ENCODE peak calls at places on chromosome 4, in six cellular contexts. U is colonic mucosa, E is fibroblast of pulmonary artery, B is brain microvascular endothelial cell, W is cardiac muscle cell, O is cardiac fibroblast. X is an unnamed sample.

GRCh38 chr4:153341575-153342090 is 2.9 kb upstream of the MND1 start:
- DNase-seq in U (no peak), E (peak; percentile 61), B (peak; percentile 40), W (peak; percentile 49), O (peak; percentile 56), X (peak; percentile 42)

GRCh38 chr4:94929696-94930095 is 171.9 kb downstream of the BMPR1B start:
- DNase-seq in U (no peak), E (no peak), B (no peak), W (no peak), O (no peak), X (no peak)

GRCh38 chr4:6891436-6892170 is 18.0 kb upstream of the TBC1D14 start:
- DNase-seq in U (no peak), E (peak; percentile 22), B (peak; percentile 16), W (peak; percentile 11), O (peak; percentile 45), X (no peak)

GRCh38 chr4:48129307-48130014 is 4.6 kb downstream of the TXK start:
- DNase-seq in U (peak; percentile 31), E (peak; percentile 16), B (no peak), W (peak; percentile 29), O (no peak), X (no peak)

GRCh38 chr4:72397314-72397713 is 171.7 kb downstream of the ADAMTS3 start:
- DNase-seq in U (no peak), E (peak; percentile 56), B (no peak), W (peak; percentile 66), O (peak; percentile 36), X (peak; percentile 48)

GRCh38 chr4:157072002-157072401 is 3.9 kb upstream of the GLRB start:
- DNase-seq in U (no peak), E (peak; percentile 50), B (no peak), W (peak; percentile 24), O (peak; percentile 72), X (peak; percentile 46)

GRCh38 chr4:98482847-98483806 is 175.3 kb downstream of the TSPAN5 start:
- DNase-seq in U (no peak), E (peak; percentile 23), B (peak; percentile 57), W (no peak), O (peak; percentile 83), X (peak; percentile 42)

GRCh38 chr4:41638806-41639205 is 100.8 kb downstream of the LIMCH1 start:
- DNase-seq in U (no peak), E (no peak), B (no peak), W (no peak), O (no peak), X (no peak)

GRCh38 chr4:173237722-173238121 is 69.1 kb downstream of the GALNT7 start:
- DNase-seq in U (no peak), E (no peak), B (no peak), W (no peak), O (no peak), X (no peak)

GRCh38 chr4:76993787-76994641 is 44.5 kb downstream of the SEPTIN11 start:
- DNase-seq in U (no peak), E (no peak), B (no peak), W (no peak), O (no peak), X (peak; percentile 55)

GRCh38 chr4:184450045-184450444 is 24.3 kb downstream of the IRF2 start:
- DNase-seq in U (no peak), E (peak; percentile 70), B (peak; percentile 25), W (peak; percentile 65), O (peak; percentile 79), X (peak; percentile 81)

GRCh38 chr4:138310498-138310897 is 68.3 kb upstream of the SLC7A11 start:
- DNase-seq in U (no peak), E (peak; percentile 49), B (no peak), W (peak; percentile 40), O (peak; percentile 50), X (peak; percentile 61)

GRCh38 chr4:148730766-148731165 is 288.6 kb upstream of the NR3C2 start:
- DNase-seq in U (no peak), E (no peak), B (no peak), W (no peak), O (no peak), X (no peak)

GRCh38 chr4:89674876-89675459 is 162.0 kb downstream of the SNCA start:
- DNase-seq in U (no peak), E (no peak), B (no peak), W (no peak), O (no peak), X (no peak)

GRCh38 chr4:182969651-182970279 is 52.6 kb upstream of the DCTD start:
- DNase-seq in U (no peak), E (no peak), B (no peak), W (no peak), O (no peak), X (no peak)

GRCh38 chr4:127782275-127783025 is at the start of gene HSPA4L:
- DNase-seq in U (peak; percentile 51), E (peak; percentile 64), B (peak; percentile 44), W (no peak), O (peak; percentile 62), X (peak; percentile 50)

GRCh38 chr4:99033956-99034355 is 38.4 kb downstream of the METAP1 start:
- DNase-seq in U (no peak), E (peak; percentile 18), B (no peak), W (peak; percentile 25), O (no peak), X (peak; percentile 44)

GRCh38 chr4:83112239-83112638 is 2.3 kb downstream of the PLAC8 start:
- DNase-seq in U (no peak), E (no peak), B (no peak), W (no peak), O (no peak), X (no peak)

GRCh38 chr4:142558851-142559250 is 287.2 kb downstream of the INPP4B start:
- DNase-seq in U (no peak), E (peak; percentile 42), B (peak; percentile 6), W (peak; percentile 40), O (peak; percentile 30), X (peak; percentile 81)

GRCh38 chr4:65510976-65511375 is 159.3 kb downstream of the EPHA5 start:
- DNase-seq in U (no peak), E (peak; percentile 61), B (peak; percentile 76), W (peak; percentile 63), O (peak; percentile 79), X (peak; percentile 37)

GRCh38 chr4:13159041-13159620 is 325.0 kb downstream of the RAB28 start:
- DNase-seq in U (no peak), E (no peak), B (no peak), W (no peak), O (no peak), X (no peak)

GRCh38 chr4:56817840-56818491 is 3.5 kb downstream of the SPINK2 start:
- DNase-seq in U (no peak), E (no peak), B (no peak), W (no peak), O (no peak), X (no peak)

GRCh38 chr4:98657531-98658286 is 702 bp downstream of the TSPAN5 start:
- DNase-seq in U (peak; percentile 43), E (peak; percentile 77), B (peak; percentile 63), W (peak; percentile 72), O (peak; percentile 75), X (peak; percentile 65)

GRCh38 chr4:140790765-140791164 is 34.6 kb upstream of the TBC1D9 start:
- DNase-seq in U (peak; percentile 27), E (peak; percentile 37), B (no peak), W (peak; percentile 45), O (no peak), X (no peak)

GRCh38 chr4:140793291-140793690 is 37.1 kb upstream of the TBC1D9 start:
- DNase-seq in U (no peak), E (no peak), B (no peak), W (no peak), O (no peak), X (no peak)

GRCh38 chr4:140790171-140790570 is 34.0 kb upstream of the TBC1D9 start:
- DNase-seq in U (no peak), E (peak; percentile 9), B (no peak), W (peak; percentile 33), O (no peak), X (no peak)

DNA sequence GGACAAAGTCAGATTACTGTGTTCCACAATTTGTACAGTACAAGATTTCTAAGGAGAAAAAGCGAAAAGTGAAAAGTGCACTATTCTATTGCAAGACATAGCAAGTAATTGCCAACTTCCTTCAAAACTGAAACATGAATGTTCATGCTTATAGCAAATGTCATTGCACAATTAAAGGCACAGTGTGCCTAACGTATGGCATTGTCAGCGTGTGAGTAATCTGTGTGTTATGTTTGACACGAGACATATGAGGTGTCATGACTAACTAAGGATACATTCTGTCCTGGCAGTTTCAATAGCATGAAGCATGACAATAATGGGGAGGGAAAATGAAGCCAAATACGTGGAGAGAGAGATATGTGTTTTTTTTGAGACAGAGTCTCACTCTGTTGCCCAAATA is 33.6 kb upstream of the TBC1D9 start:
- DNase-seq in U (no peak), E (peak; percentile 57), B (no peak), W (peak; percentile 65), O (peak; percentile 70), X (no peak)
- H3K4me3 ChIP-seq in U (no peak overlapping the region), E (no peak overlapping the region), B (no peak overlapping the region), W (no peak overlapping the region), O (no peak overlapping the region), X (no peak overlapping the region)

GRCh38 chr4:75101906-75102888 is 169.3 kb downstream of the PARM1 start:
- DNase-seq in U (no peak), E (no peak), B (no peak), W (no peak), O (no peak), X (no peak)

GRCh38 chr4:75110061-75110460 is 177.1 kb downstream of the PARM1 start:
- DNase-seq in U (no peak), E (no peak), B (no peak), W (no peak), O (no peak), X (no peak)

DNA sequence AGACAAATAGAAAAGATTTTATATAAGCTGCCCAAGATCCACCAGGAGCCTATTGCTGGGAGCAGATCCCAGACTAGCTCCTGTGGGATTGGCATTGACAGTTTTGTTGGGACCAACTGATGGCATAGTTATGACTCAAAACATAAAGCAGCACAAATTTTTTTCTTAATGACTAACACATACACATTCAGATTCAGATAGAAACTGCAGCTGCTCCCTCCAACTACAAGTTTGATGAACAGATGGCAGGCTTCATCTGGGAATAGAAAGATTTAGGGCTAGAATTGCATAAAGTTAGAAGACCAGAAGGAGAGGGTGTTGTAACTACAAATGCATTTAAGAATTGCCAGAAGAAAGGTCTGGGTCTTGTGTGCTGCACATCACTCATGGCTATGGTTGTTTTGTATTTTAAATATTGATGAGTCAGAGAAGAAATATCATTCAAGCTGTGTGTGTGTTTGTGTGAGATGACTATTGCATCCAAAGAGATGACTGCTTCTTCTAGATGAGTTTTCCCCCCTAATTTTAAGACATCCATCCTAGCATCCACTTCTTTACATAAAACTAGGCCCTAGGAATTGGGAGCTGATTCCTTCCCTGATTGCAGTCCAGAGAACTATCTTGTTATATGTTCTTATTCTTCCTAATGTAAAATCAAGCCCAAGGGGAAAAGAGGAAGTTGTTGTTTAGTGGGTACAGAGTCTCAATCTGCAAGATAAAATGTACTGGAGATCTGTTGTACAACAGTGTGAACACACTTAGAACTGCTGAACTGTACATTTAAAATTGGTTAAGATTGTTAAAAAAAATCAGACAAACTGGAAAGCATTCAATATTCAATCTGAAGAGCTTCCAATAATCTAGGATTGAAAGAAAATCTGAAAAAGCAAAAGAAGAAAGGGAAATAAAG is 175.0 kb downstream of the PARM1 start:
- DNase-seq in U (no peak), E (no peak), B (peak; percentile 4), W (no peak), O (peak; percentile 2), X (no peak)
- TF ChIP-seq CTCF in U (no peak), E (no peak), B (no peak), W (no peak), O (no peak), X (no peak)

GRCh38 chr4:158172558-158173258 is at the start of gene GASK1B:
- DNase-seq in U (peak; percentile 75), E (peak; percentile 83), B (peak; percentile 69), W (peak; percentile 86), O (peak; percentile 83), X (peak; percentile 65)
- H3K4me3 ChIP-seq in U (peak within 1 kb of the TSS; percentile 23), E (peak within 1 kb of the TSS; percentile 74), B (peak within 1 kb of the TSS; percentile 47), W (peak within 1 kb of the TSS; percentile 25), O (peak within 1 kb of the TSS; percentile 67), X (peak within 1 kb of the TSS; percentile 57)

GRCh38 chr4:107760281-107760947 is 40.4 kb upstream of the PAPSS1 start:
- DNase-seq in U (peak; percentile 53), E (peak; percentile 45), B (no peak), W (peak; percentile 36), O (peak; percentile 44), X (no peak)
- TF ChIP-seq CTCF in U (peak; percentile 37), E (peak; percentile 39), B (peak; percentile 37), W (peak; percentile 27), O (peak; percentile 30), X (peak; percentile 35)